ENCODE peak calls at places on chromosomes 7 and 10, in eight cellular contexts. J is OCI-LY7, C is mesenchymal stem cell, U is IMR-90, H is MM.1S, L is neural progenitor cell, K is HCT116, E is HepG2. X is an unnamed sample.

GRCh38 chr7:51318886-51319579 is 2.4 kb upstream of the COBL start:
- DNase-seq in U (no peak), L (no peak), K (no peak), E (peak; percentile 52), J (no peak), H (no peak), C (no peak), X (no peak)

GRCh38 chr7:34296663-34297062 is 361.4 kb upstream of the NPSR1 start:
- DNase-seq in K (no peak), J (no peak), L (no peak), U (peak; percentile 44), E (no peak), H (no peak), C (peak; percentile 33), X (peak; percentile 81)

GRCh38 chr7:51325937-51326336 is 9.3 kb upstream of the COBL start:
- DNase-seq in H (no peak), L (no peak), C (peak; percentile 7), K (no peak), U (no peak), J (no peak), E (no peak), X (peak; percentile 7)

GRCh38 chr7:21125297-21125696 is 302.6 kb upstream of the SP4 start:
- DNase-seq in J (no peak), E (no peak), H (no peak), L (no peak), K (no peak), U (no peak), C (no peak), X (no peak)

GRCh38 chr10:22823109-22823508 is 104.7 kb upstream of the ARMC3 start:
- DNase-seq in L (no peak), C (peak; percentile 92), E (peak; percentile 79), J (no peak), U (peak; percentile 85), H (no peak), K (peak; percentile 95), X (peak; percentile 94)

GRCh38 chr10:14659626-14660196 is 115.0 kb downstream of the FAM107B start:
- DNase-seq in H (peak; percentile 94), U (no peak), J (peak; percentile 94), C (no peak), E (no peak), L (no peak), K (no peak), X (peak; percentile 5)

GRCh38 chr10:62545155-62545554 is 171.0 kb downstream of the ZNF365 start:
- DNase-seq in L (no peak), C (no peak), H (no peak), E (no peak), K (no peak), U (no peak), J (no peak), X (no peak)

GRCh38 chr7:84110400-84110799 is 84.2 kb downstream of the SEMA3A start:
- DNase-seq in K (no peak), J (no peak), U (no peak), E (no peak), H (no peak), L (no peak), C (no peak), X (no peak)

GRCh38 chr10:30697806-30698205 is 68.3 kb upstream of the LYZL2 start:
- DNase-seq in E (no peak), K (no peak), U (no peak), L (no peak), J (no peak), H (no peak), C (no peak), X (no peak)

GRCh38 chr7:116337800-116338199 is 127.5 kb downstream of the TES start:
- DNase-seq in U (peak; percentile 65), K (no peak), C (no peak), J (no peak), E (no peak), L (no peak), H (no peak), X (no peak)
- H3K36me3 ChIP-seq in U (no peaks in the 10 kb centered on the region), K (no peaks in the 10 kb centered on the region), C (no peaks in the 10 kb centered on the region), J (no peaks in the 10 kb centered on the region), E (no peaks in the 10 kb centered on the region), L (no peaks in the 10 kb centered on the region), H (no peaks in the 10 kb centered on the region), X (no peaks in the 10 kb centered on the region)

DNA sequence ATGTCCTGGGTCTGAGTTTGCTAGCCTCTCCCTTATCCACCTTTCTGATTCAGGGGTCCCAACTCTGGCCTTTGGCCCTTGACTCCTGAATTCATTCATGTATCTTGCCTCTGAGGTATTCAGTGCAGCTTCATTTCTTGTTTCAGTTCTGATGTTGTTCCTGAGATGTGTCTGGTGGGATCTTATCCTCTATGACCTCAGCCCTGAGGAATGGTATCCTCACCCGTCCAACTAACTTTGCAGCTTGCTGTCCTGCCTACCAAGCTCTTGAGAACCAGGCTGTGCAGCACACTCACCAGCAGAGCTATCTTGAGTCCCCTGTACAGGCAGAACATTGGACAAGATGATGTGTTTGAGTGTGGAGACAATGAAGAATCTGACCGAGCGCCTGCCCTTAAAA is 13.8 kb downstream of the SUFU start:
- DNase-seq in U (peak; percentile 84), J (no peak), K (no peak), C (peak; percentile 78), H (no peak), L (no peak), E (no peak), X (peak; percentile 67)
- H2AFZ ChIP-seq in U (peak overlapping the region; percentile 34), J (no peak overlapping the region), K (no peak overlapping the region), C (no peak overlapping the region), H (no peak overlapping the region), L (no peak overlapping the region), E (no peak overlapping the region), X (no peak overlapping the region)

GRCh38 chr7:157358041-157358752 is 21.4 kb downstream of the DNAJB6 start:
- DNase-seq in L (no peak), E (no peak), C (no peak), H (no peak), U (no peak), K (no peak), J (no peak), X (no peak)

GRCh38 chr7:157358753-157359096 is 21.9 kb downstream of the DNAJB6 start:
- DNase-seq in H (no peak), U (no peak), L (no peak), C (no peak), K (no peak), J (no peak), E (no peak), X (no peak)

GRCh38 chr7:157361537-157361936 is 24.7 kb downstream of the DNAJB6 start:
- DNase-seq in L (no peak), K (no peak), J (no peak), U (no peak), C (no peak), E (no peak), H (no peak), X (no peak)

GRCh38 chr7:157360483-157361025 is 23.8 kb downstream of the DNAJB6 start:
- DNase-seq in C (no peak), H (no peak), K (no peak), J (no peak), U (no peak), E (no peak), L (no peak), X (no peak)

DNA sequence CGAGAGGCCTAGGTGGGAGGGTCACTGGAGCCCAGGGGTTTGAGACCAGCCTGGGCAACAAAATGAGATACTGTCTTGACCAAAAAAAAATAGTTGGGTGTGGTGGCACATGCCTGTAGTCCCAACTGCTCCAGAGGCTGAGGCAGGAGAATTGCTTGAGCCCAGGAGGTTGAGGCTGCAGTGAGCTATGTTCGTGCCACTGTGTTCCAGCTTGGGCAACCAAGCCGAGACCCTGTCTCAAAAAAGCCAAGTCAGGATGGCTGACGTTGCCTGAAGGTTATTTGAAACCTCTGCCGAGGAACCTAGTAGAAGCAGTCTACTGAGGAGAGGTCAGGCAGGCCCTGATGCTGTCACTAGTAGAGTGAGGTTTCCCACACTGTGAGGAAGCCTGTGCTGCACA is 22.8 kb downstream of the DNAJB6 start:
- DNase-seq in J (no peak), C (no peak), E (no peak), L (no peak), U (no peak), H (no peak), K (no peak), X (no peak)
- H3K36me3 ChIP-seq in J (peaks cover 87% of the 10 kb centered on the region), C (peaks cover 48% of the 10 kb centered on the region), E (peaks cover 67% of the 10 kb centered on the region), L (peaks cover 5% of the 10 kb centered on the region), U (peaks cover 42% of the 10 kb centered on the region), H (peaks cover 15% of the 10 kb centered on the region), K (peaks cover 42% of the 10 kb centered on the region), X (peaks cover 42% of the 10 kb centered on the region)

DNA sequence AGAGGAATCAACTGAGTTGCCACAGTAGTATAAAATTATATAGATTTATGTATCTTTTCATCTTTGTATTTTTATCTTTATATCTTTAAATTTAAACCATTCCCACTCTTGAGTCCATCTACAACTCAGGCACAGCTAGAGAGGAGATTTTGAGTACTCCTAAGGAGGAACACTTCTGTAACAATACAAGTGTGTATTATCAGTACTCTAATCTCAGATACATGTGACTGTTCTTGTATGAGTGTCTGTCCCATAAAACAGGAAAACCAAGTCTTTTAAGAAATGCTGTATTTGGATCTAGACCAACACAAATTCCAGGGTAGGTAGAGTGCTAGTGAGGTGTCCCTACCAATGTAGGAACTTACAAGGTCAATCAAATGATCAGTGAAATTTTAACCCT is 1428.0 kb upstream of the LRRTM3 start:
- DNase-seq in H (no peak), U (no peak), K (no peak), L (no peak), C (no peak), E (no peak), J (no peak), X (no peak)
- H2AFZ ChIP-seq in H (no peak overlapping the region), U (no peak overlapping the region), K (no peak overlapping the region), L (no peak overlapping the region), C (no peak overlapping the region), E (no peak overlapping the region), J (no peak overlapping the region), X (no peak overlapping the region)

DNA sequence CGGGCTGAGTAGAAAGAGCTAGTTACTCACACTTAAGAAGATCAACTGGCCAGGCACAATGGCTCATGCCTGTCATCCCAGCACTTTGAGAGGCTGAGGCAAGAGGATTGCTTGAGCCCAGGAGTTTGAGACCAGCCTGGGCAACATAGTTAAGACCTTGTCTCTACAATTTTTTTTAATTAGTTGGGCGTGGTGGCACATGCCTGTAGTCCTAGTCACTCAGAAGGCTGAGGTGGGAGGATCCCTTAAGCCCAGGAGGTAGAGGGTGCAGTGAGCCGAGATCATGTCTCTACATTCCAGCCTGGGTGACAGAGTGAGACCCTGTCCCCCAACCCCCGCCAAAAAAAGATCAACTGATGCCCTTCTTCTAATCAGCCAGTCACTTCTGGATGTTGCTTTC is 74.6 kb upstream of the ATP6V0A4 start:
- DNase-seq in L (no peak), J (no peak), K (peak; percentile 52), U (no peak), E (no peak), C (no peak), H (no peak), X (peak; percentile 44)
- H3K36me3 ChIP-seq in L (no peaks in the 10 kb centered on the region), J (no peaks in the 10 kb centered on the region), K (no peaks in the 10 kb centered on the region), U (peaks cover 13% of the 10 kb centered on the region), E (peaks cover 3% of the 10 kb centered on the region), C (peaks cover 27% of the 10 kb centered on the region), H (no peaks in the 10 kb centered on the region), X (no peaks in the 10 kb centered on the region)

DNA sequence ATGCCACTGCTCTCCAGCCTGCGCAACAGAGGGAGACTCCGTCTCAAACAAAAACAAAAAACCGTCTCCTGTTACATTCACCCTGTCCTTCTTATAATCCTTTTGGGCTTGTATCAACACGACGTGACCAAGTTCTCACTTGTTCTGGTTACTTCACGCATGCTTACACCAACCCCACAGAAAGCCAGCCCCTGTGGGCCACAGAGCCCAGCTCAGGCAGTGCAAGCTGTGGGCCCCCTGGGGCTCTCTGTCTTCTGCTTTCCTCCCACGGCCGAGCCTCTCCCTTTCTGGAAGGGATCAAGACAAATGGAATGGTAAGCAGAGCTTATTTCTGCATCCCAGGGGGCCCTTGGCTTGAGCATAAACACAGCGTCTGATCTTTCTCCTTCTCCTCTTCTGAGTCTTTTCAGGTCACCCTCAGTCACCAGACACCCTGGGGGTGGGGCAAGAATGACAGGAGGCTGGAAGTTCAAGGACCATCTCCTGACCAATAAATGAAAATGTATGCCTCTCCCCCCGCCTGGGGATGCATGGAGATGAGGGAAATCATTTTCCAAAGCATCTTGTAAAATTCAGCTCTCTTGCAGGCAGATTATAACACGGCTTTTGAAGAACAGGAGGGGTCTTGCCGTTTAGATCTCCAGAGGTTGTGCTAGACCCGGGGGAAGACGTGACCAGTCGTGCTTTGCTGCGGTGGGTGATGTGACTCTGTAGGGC is 19.0 kb upstream of the TRIM56 start:
- DNase-seq in C (peak; percentile 5), K (no peak), L (peak; percentile 48), J (no peak), U (no peak), E (no peak), H (no peak), X (no peak)
- H2AFZ ChIP-seq in C (no peak overlapping the region), K (no peak overlapping the region), L (no peak overlapping the region), J (no peak overlapping the region), U (no peak overlapping the region), E (no peak overlapping the region), H (no peak overlapping the region), X (no peak overlapping the region)